ENCODE peak calls at places on chromosomes 1 and 21, in seven cellular contexts. One of them, this sample, is unnamed.

GRCh38 chr21:14040386-14040785 is 170.4 kb downstream of the LIPI start:
- DNase-seq in NCI-H1436: no peak
- DNase-seq in left ventricle myocardium inferior: no peak
- DNase-seq in stimulated activated naive CD4-positive, alpha-beta T cell treated with Interleukin-2 at 50 U/mL for 16 hours: no peak
- DNase-seq in NT2/D1: no peak
- DNase-seq in mammary epithelial cell: no peak
- DNase-seq in right atrium auricular region: no peak
- DNase-seq in this sample: no peak

GRCh38 chr1:8423702-8424538 is 106.0 kb downstream of the SLC45A1 start:
- DNase-seq in NCI-H1436: peak
- DNase-seq in left ventricle myocardium inferior: peak
- DNase-seq in stimulated activated naive CD4-positive, alpha-beta T cell treated with Interleukin-2 at 50 U/mL for 16 hours: peak
- DNase-seq in NT2/D1: no peak
- DNase-seq in mammary epithelial cell: peak
- DNase-seq in right atrium auricular region: no peak
- DNase-seq in this sample: peak

GRCh38 chr1:85502625-85503083 is 37.7 kb upstream of the DDAH1 start:
- DNase-seq in NCI-H1436: no peak
- DNase-seq in left ventricle myocardium inferior: no peak
- DNase-seq in stimulated activated naive CD4-positive, alpha-beta T cell treated with Interleukin-2 at 50 U/mL for 16 hours: no peak
- DNase-seq in NT2/D1: peak
- DNase-seq in mammary epithelial cell: peak
- DNase-seq in right atrium auricular region: peak
- DNase-seq in this sample: no peak

GRCh38 chr1:43235451-43236121 is 34.2 kb upstream of the TMEM125 start:
- DNase-seq in NCI-H1436: no peak
- DNase-seq in left ventricle myocardium inferior: no peak
- DNase-seq in stimulated activated naive CD4-positive, alpha-beta T cell treated with Interleukin-2 at 50 U/mL for 16 hours: no peak
- DNase-seq in NT2/D1: no peak
- DNase-seq in mammary epithelial cell: no peak
- DNase-seq in right atrium auricular region: peak
- DNase-seq in this sample: no peak

GRCh38 chr1:198913667-198914066 is 274.8 kb downstream of the PTPRC start:
- DNase-seq in NCI-H1436: no peak
- DNase-seq in left ventricle myocardium inferior: peak
- DNase-seq in stimulated activated naive CD4-positive, alpha-beta T cell treated with Interleukin-2 at 50 U/mL for 16 hours: no peak
- DNase-seq in NT2/D1: no peak
- DNase-seq in mammary epithelial cell: no peak
- DNase-seq in right atrium auricular region: no peak
- DNase-seq in this sample: no peak

GRCh38 chr1:1858382-1859086 is 32.4 kb downstream of the GNB1 start:
- DNase-seq in NCI-H1436: no peak
- DNase-seq in left ventricle myocardium inferior: peak
- DNase-seq in stimulated activated naive CD4-positive, alpha-beta T cell treated with Interleukin-2 at 50 U/mL for 16 hours: no peak
- DNase-seq in NT2/D1: peak
- DNase-seq in mammary epithelial cell: peak
- DNase-seq in right atrium auricular region: peak
- DNase-seq in this sample: no peak

GRCh38 chr1:168392958-168393357 is 112.3 kb downstream of the TBX19 start:
- DNase-seq in NCI-H1436: no peak
- DNase-seq in left ventricle myocardium inferior: no peak
- DNase-seq in stimulated activated naive CD4-positive, alpha-beta T cell treated with Interleukin-2 at 50 U/mL for 16 hours: no peak
- DNase-seq in NT2/D1: no peak
- DNase-seq in mammary epithelial cell: no peak
- DNase-seq in right atrium auricular region: no peak
- DNase-seq in this sample: no peak

GRCh38 chr1:42482635-42483153 is 19.6 kb downstream of the CCDC30 start:
- DNase-seq in NCI-H1436: no peak
- DNase-seq in left ventricle myocardium inferior: no peak
- DNase-seq in stimulated activated naive CD4-positive, alpha-beta T cell treated with Interleukin-2 at 50 U/mL for 16 hours: no peak
- DNase-seq in NT2/D1: no peak
- DNase-seq in mammary epithelial cell: no peak
- DNase-seq in right atrium auricular region: no peak
- DNase-seq in this sample: no peak

GRCh38 chr1:233085566-233085965 is 135.2 kb downstream of the NTPCR start:
- DNase-seq in NCI-H1436: no peak
- DNase-seq in left ventricle myocardium inferior: no peak
- DNase-seq in stimulated activated naive CD4-positive, alpha-beta T cell treated with Interleukin-2 at 50 U/mL for 16 hours: no peak
- DNase-seq in NT2/D1: no peak
- DNase-seq in mammary epithelial cell: peak
- DNase-seq in right atrium auricular region: no peak
- DNase-seq in this sample: no peak

GRCh38 chr1:207221934-207222351 is 99.5 kb upstream of the CD55 start:
- DNase-seq in NCI-H1436: no peak
- DNase-seq in left ventricle myocardium inferior: no peak
- DNase-seq in stimulated activated naive CD4-positive, alpha-beta T cell treated with Interleukin-2 at 50 U/mL for 16 hours: no peak
- DNase-seq in NT2/D1: no peak
- DNase-seq in mammary epithelial cell: peak
- DNase-seq in right atrium auricular region: no peak
- DNase-seq in this sample: no peak

GRCh38 chr1:42777860-42778259 is 6.9 kb upstream of the TMEM269 start:
- DNase-seq in NCI-H1436: no peak
- DNase-seq in left ventricle myocardium inferior: no peak
- DNase-seq in stimulated activated naive CD4-positive, alpha-beta T cell treated with Interleukin-2 at 50 U/mL for 16 hours: no peak
- DNase-seq in NT2/D1: peak
- DNase-seq in mammary epithelial cell: no peak
- DNase-seq in right atrium auricular region: no peak
- DNase-seq in this sample: peak

GRCh38 chr1:41541592-41541952 is 57.1 kb upstream of the EDN2 start:
- DNase-seq in NCI-H1436: no peak
- DNase-seq in left ventricle myocardium inferior: no peak
- DNase-seq in stimulated activated naive CD4-positive, alpha-beta T cell treated with Interleukin-2 at 50 U/mL for 16 hours: no peak
- DNase-seq in NT2/D1: no peak
- DNase-seq in mammary epithelial cell: no peak
- DNase-seq in right atrium auricular region: no peak
- DNase-seq in this sample: no peak

GRCh38 chr1:42420145-42420544 is 35.7 kb downstream of the ZMYND12 start:
- DNase-seq in NCI-H1436: no peak
- DNase-seq in left ventricle myocardium inferior: no peak
- DNase-seq in stimulated activated naive CD4-positive, alpha-beta T cell treated with Interleukin-2 at 50 U/mL for 16 hours: no peak
- DNase-seq in NT2/D1: no peak
- DNase-seq in mammary epithelial cell: no peak
- DNase-seq in right atrium auricular region: no peak
- DNase-seq in this sample: no peak

GRCh38 chr1:174053826-174054225 is 31.7 kb upstream of the RC3H1 start:
- DNase-seq in NCI-H1436: no peak
- DNase-seq in left ventricle myocardium inferior: no peak
- DNase-seq in stimulated activated naive CD4-positive, alpha-beta T cell treated with Interleukin-2 at 50 U/mL for 16 hours: no peak
- DNase-seq in NT2/D1: no peak
- DNase-seq in mammary epithelial cell: no peak
- DNase-seq in right atrium auricular region: no peak
- DNase-seq in this sample: no peak

GRCh38 chr21:37496972-37497371 is 130.4 kb downstream of the DYRK1A start:
- DNase-seq in NCI-H1436: no peak
- DNase-seq in left ventricle myocardium inferior: no peak
- DNase-seq in stimulated activated naive CD4-positive, alpha-beta T cell treated with Interleukin-2 at 50 U/mL for 16 hours: no peak
- DNase-seq in NT2/D1: no peak
- DNase-seq in mammary epithelial cell: no peak
- DNase-seq in right atrium auricular region: no peak
- DNase-seq in this sample: no peak

GRCh38 chr1:177351361-177352108 is 180.8 kb downstream of the BRINP2 start:
- DNase-seq in NCI-H1436: no peak
- DNase-seq in left ventricle myocardium inferior: no peak
- DNase-seq in stimulated activated naive CD4-positive, alpha-beta T cell treated with Interleukin-2 at 50 U/mL for 16 hours: no peak
- DNase-seq in NT2/D1: peak
- DNase-seq in mammary epithelial cell: no peak
- DNase-seq in right atrium auricular region: no peak
- DNase-seq in this sample: no peak

GRCh38 chr1:51203121-51203873 is 32.8 kb upstream of the RNF11 start:
- DNase-seq in NCI-H1436: no peak
- DNase-seq in left ventricle myocardium inferior: no peak
- DNase-seq in stimulated activated naive CD4-positive, alpha-beta T cell treated with Interleukin-2 at 50 U/mL for 16 hours: no peak
- DNase-seq in NT2/D1: no peak
- DNase-seq in mammary epithelial cell: no peak
- DNase-seq in right atrium auricular region: no peak
- DNase-seq in this sample: no peak

GRCh38 chr21:44878053-44878982 is 4.8 kb upstream of the PTTG1IP start:
- DNase-seq in NCI-H1436: no peak
- DNase-seq in left ventricle myocardium inferior: peak
- DNase-seq in stimulated activated naive CD4-positive, alpha-beta T cell treated with Interleukin-2 at 50 U/mL for 16 hours: no peak
- DNase-seq in NT2/D1: no peak
- DNase-seq in mammary epithelial cell: no peak
- DNase-seq in right atrium auricular region: no peak
- DNase-seq in this sample: no peak